ENCODE peak calls at places on chromosomes 4 and X, in five cellular contexts. L, I, P, N and V are unnamed samples.

GRCh38 chr4:89273741-89274141 is 33.9 kb downstream of the GPRIN3 start:
- DNase-seq in L (no peak), I (peak; percentile 96), P (no peak), N (no peak), V (no peak)

GRCh38 chr4:31442236-31442635 is 722.1 kb downstream of the PCDH7 start:
- DNase-seq in L (no peak), I (peak; percentile 1), P (no peak), N (no peak), V (peak; percentile 3)

GRCh38 chrX:154355094-154355775 is 19.2 kb downstream of the FLNA start:
- DNase-seq in L (no peak), I (no peak), P (no peak), N (no peak), V (no peak)

GRCh38 chr4:109301691-109302365 is 630 bp downstream of the COL25A1 start:
- DNase-seq in L (no peak), I (no peak), P (no peak), N (no peak), V (no peak)

GRCh38 chr4:94452476-94453300 is 946 bp downstream of the PDLIM5 start:
- DNase-seq in L (peak; percentile 83), I (peak; percentile 76), P (peak; percentile 80), N (peak; percentile 96), V (peak; percentile 68)

GRCh38 chr4:7607156-7607910 is 172.6 kb upstream of the PSAPL1 start:
- DNase-seq in L (no peak), I (no peak), P (no peak), N (no peak), V (no peak)

GRCh38 chr4:152937535-152938236 is 1.6 kb downstream of the FHDC1 start:
- DNase-seq in L (peak; percentile 45), I (peak; percentile 14), P (peak; percentile 26), N (no peak), V (peak; percentile 96)

GRCh38 chr4:24791043-24791442 is 4.3 kb upstream of the SOD3 start:
- DNase-seq in L (no peak), I (no peak), P (no peak), N (no peak), V (no peak)

GRCh38 chr4:163554870-163555465 is 60.5 kb downstream of the TMA16 start:
- DNase-seq in L (no peak), I (no peak), P (peak; percentile 28), N (no peak), V (peak; percentile 11)

GRCh38 chr4:139635966-139636365 is 29.7 kb upstream of the MGST2 start:
- DNase-seq in L (no peak), I (no peak), P (no peak), N (no peak), V (no peak)

GRCh38 chrX:10175317-10175871 is 18.6 kb downstream of the CLCN4 start:
- DNase-seq in L (no peak), I (no peak), P (peak; percentile 23), N (peak; percentile 74), V (peak; percentile 9)

GRCh38 chr4:94507708-94508107 is 56.0 kb downstream of the PDLIM5 start:
- DNase-seq in L (no peak), I (peak; percentile 81), P (peak; percentile 60), N (no peak), V (no peak)

GRCh38 chr4:75800972-75801371 is 76.6 kb downstream of the USO1 start:
- DNase-seq in L (no peak), I (no peak), P (peak; percentile 19), N (no peak), V (no peak)

GRCh38 chr4:42488554-42488953 is 91.3 kb downstream of the SHISA3 start:
- DNase-seq in L (no peak), I (no peak), P (no peak), N (no peak), V (no peak)

GRCh38 chrX:42093756-42094155 is 170.4 kb upstream of the CASK start:
- DNase-seq in L (no peak), I (no peak), P (peak; percentile 10), N (no peak), V (no peak)

GRCh38 chr4:3531306-3531886 is 826 bp downstream of the LRPAP1 start:
- DNase-seq in L (no peak), I (no peak), P (no peak), N (no peak), V (no peak)

GRCh38 chrX:153628665-153629064 is 18.3 kb upstream of the DUSP9 start:
- DNase-seq in L (no peak), I (no peak), P (no peak), N (peak; percentile 49), V (no peak)

GRCh38 chr4:56435001-56435747 is at the start of gene PPAT:
- DNase-seq in L (peak; percentile 99), I (peak; percentile 97), P (peak; percentile 100), N (peak; percentile 99), V (peak; percentile 99)

GRCh38 chr4:56433280-56433679 is 2.1 kb downstream of the PPAT start:
- DNase-seq in L (no peak), I (no peak), P (no peak), N (no peak), V (no peak)

GRCh38 chr4:56440983-56441382 is 4.9 kb downstream of the PAICS start:
- DNase-seq in L (no peak), I (no peak), P (no peak), N (no peak), V (no peak)

GRCh38 chr4:56434599-56435000 is 815 bp downstream of the PPAT start:
- DNase-seq in L (peak; percentile 59), I (no peak), P (peak; percentile 72), N (no peak), V (peak; percentile 80)

GRCh38 chr4:56435748-56436442 is at the start of gene PAICS:
- DNase-seq in L (peak; percentile 92), I (peak; percentile 93), P (peak; percentile 97), N (peak; percentile 95), V (peak; percentile 97)
- TF ChIP-seq POLR2A in L (no peak), I (peak; percentile 68), P (peak; percentile 20), N (peak; percentile 24), V (peak; percentile 77)

DNA sequence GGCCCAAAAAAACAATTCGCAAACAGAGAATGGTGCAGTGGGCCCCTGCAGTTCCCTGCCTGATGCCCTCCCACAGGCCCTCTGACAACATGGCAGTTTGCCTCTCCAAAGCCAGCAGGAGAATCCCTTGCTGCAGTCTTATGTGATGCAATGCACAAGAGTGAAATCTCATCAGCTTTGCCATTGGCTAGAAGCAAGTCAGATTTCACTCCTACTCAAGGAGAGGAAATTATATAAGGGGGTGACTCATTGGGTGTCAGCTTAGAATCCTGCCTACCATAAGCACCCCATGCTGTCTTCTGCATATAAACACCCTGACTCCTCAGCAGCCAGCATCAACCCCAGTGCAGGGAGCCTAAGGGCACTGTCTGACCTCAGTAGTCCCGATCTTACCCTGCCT is 157.3 kb upstream of the LDB2 start:
- DNase-seq in L (no peak), I (no peak), P (peak; percentile 14), N (no peak), V (no peak)
- TF ChIP-seq POLR2A in L (no peak), I (no peak), P (no peak), N (no peak), V (no peak)

DNA sequence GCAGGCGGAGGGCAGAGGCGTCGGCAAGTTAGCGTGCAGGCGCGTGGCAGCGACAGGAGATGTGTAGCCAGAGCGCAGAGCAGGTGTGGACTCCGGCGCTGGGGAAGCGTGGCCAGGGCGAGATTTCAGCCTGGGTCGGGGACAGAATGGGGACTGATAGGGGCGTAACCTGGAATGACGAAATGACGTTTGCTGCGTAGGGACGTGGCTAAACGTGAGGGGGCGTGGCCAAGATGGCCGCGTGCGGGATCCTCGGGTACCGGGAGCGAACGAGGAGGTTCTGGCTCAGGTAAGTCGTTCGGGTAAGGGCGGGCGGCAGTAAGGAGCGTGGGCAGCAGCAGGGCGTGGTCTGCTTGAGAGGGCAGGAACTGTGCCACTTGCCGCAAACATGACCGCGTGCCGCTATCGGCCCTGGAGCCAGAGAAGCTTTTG is 10.9 kb upstream of the CLTRN start:
- DNase-seq in L (peak; percentile 89), I (peak; percentile 86), P (no peak), N (peak; percentile 93), V (peak; percentile 94)
- TF ChIP-seq POLR2A in L (no peak), I (peak; percentile 60), P (no peak), N (peak; percentile 20), V (peak; percentile 60)

DNA sequence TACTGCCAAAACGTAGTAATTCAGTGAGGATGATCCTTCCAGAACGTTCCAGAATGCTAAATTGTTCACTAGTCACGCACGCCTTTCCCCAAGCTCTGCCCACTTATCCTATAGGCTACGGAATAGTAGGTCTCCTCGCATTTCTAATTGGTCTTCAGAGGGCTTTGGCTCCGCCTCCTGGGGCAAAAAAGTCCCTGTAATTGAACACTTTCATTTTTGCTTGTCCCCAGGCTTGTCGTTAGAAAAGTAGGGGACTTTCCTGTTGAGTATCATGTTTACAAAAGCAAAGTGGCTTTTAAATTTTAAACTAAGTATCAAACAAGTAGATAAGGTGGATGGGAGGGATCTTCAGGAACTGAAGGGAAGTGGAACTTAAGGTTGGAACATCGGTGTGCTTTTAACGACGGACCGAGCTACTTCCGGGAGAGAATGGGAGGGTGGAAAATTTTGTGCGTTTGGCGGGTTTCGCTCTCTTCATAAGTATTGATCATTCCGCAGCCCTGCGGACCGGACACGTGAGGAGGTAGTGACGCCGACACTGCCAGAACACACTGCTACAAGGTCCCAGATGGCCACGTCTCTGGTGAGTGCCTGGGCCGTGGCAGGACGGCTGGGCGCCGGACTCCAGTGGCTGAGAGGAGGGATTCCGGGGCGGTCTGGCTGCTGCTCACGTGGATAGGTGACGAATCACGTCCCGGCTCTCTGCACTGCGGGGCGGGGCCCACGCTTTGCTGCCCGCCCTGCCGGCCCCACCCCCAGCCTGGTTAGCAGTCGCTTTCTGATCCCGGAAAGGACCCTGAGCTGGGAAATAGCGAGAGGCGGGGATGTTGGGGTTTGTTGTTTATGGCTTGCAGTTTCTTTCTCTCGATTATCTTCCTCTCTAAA is at the start of gene NXT2:
- DNase-seq in L (peak; percentile 90), I (peak; percentile 94), P (peak; percentile 91), N (peak; percentile 95), V (peak; percentile 94)
- TF ChIP-seq POLR2A in L (peak; percentile 46), I (peak; percentile 86), P (peak; percentile 85), N (peak; percentile 34), V (peak; percentile 90)

GRCh38 chr4:17578482-17578891 is 1.5 kb downstream of the LAP3 start:
- DNase-seq in L (no peak), I (no peak), P (peak; percentile 41), N (no peak), V (peak; percentile 66)

GRCh38 chr4:17574206-17574605 is 2.8 kb upstream of the LAP3 start:
- DNase-seq in L (no peak), I (no peak), P (no peak), N (no peak), V (no peak)

GRCh38 chr4:17577660-17578481 is 873 bp downstream of the LAP3 start:
- DNase-seq in L (peak; percentile 37), I (no peak), P (no peak), N (peak; percentile 83), V (peak; percentile 68)

GRCh38 chr4:17580969-17581368 is 4.0 kb downstream of the LAP3 start:
- DNase-seq in L (no peak), I (no peak), P (peak; percentile 77), N (no peak), V (no peak)

DNA sequence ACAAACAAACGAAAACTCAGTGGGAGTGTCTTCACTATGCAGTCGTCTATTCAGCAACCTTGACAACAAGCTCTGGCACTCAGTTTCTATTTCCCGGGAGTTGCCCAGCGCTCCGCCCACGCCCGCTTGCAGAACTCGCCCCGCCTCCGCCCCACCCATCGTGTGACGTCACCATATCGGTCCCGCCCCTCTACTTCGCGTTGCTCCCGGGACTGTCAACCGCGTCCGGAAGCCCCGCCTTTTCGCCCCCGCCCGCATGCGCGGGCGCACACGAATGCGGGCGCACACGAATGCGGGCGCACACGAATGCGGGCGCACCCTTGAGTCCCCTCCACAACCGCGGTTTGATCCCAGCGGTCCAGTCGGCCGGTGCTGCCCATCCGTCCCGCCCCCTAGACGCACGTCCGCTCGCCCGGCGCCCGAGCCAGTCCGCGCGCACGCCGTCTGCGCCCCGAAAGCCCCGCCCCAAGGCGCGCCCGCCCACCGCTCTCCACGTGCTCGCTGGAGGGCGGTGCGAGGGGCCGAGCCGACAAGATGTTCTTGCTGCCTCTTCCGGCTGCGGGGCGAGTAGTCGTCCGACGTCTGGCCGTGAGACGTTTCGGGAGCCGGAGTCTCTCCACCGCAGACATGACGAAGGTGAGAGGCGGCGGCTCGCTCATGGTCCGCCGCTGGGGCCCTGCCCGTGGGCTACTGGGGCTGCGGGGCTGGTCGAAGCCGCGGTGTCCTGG is at the start of gene LAP3:
- DNase-seq in L (peak; percentile 99), I (peak; percentile 91), P (peak; percentile 97), N (peak; percentile 99), V (peak; percentile 99)
- TF ChIP-seq POLR2A in L (peak; percentile 90), I (peak; percentile 83), P (peak; percentile 94), N (peak; percentile 89), V (peak; percentile 80)